ENCODE peak calls at places on chromosome 1, in four cellular contexts. Z, D, P and X are unnamed samples.

GRCh38 chr1:41394918-41395598 is 33.8 kb downstream of the FOXO6 start:
- DNase-seq in Z (no peak), D (no peak), P (no peak), X (no peak)

GRCh38 chr1:98005326-98006010 is 84.6 kb upstream of the DPYD start:
- DNase-seq in Z (no peak), D (peak; percentile 84), P (no peak), X (no peak)

GRCh38 chr1:8841395-8841794 is 24.0 kb upstream of the RERE start:
- DNase-seq in Z (no peak), D (no peak), P (no peak), X (no peak)

GRCh38 chr1:228287541-228288425 is 79.9 kb downstream of the OBSCN start:
- DNase-seq in Z (no peak), D (no peak), P (no peak), X (no peak)

GRCh38 chr1:6136516-6137220 is 43.5 kb downstream of the CHD5 start:
- DNase-seq in Z (no peak), D (no peak), P (no peak), X (no peak)

GRCh38 chr1:29260531-29260930 is 24.2 kb downstream of the PTPRU start:
- DNase-seq in Z (no peak), D (no peak), P (no peak), X (no peak)

GRCh38 chr1:77536813-77537212 is 145.6 kb downstream of the ZZZ3 start:
- DNase-seq in Z (no peak), D (peak; percentile 98), P (peak; percentile 95), X (peak; percentile 94)

GRCh38 chr1:165897326-165898303 is 70.2 kb downstream of the UCK2 start:
- DNase-seq in Z (no peak), D (no peak), P (peak; percentile 40), X (no peak)

DNA sequence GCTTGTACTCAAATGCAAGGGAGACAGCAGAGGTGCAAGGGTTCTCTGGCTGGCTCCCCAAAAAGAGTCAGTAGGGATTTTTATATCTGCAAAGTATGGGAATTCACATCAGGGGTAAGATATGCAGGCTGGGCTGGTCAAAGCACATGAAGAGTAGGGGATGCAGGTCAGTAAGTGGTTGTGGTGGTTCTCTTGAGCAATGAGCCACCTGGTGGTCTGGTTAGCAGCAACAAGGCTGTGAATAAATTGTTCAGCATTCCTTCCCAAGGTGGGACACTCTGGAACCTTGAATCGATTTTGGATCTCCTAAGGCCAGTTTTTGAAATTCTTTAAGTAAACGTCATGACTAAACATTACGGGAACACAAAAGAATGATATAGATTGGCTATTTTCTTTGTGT is 563.0 kb upstream of the NEGR1 start:
- DNase-seq in Z (no peak), D (peak; percentile 60), P (no peak), X (peak; percentile 5)
- TF ChIP-seq CTCF in Z (no peak), D (peak; percentile 68), P (peak; percentile 40), X (peak; percentile 38)

GRCh38 chr1:145845144-145845513 is 301 bp upstream of the NUDT17 start:
- DNase-seq in Z (no peak), D (no peak), P (no peak), X (no peak)

GRCh38 chr1:145846191-145846590 is 761 bp downstream of the NUDT17 start:
- DNase-seq in Z (no peak), D (peak; percentile 41), P (no peak), X (peak; percentile 9)

GRCh38 chr1:145849356-145850165 is 4.1 kb downstream of the NUDT17 start:
- DNase-seq in Z (no peak), D (no peak), P (no peak), X (no peak)

GRCh38 chr1:145847827-145848226 is 2.4 kb downstream of the NUDT17 start:
- DNase-seq in Z (no peak), D (no peak), P (no peak), X (no peak)

DNA sequence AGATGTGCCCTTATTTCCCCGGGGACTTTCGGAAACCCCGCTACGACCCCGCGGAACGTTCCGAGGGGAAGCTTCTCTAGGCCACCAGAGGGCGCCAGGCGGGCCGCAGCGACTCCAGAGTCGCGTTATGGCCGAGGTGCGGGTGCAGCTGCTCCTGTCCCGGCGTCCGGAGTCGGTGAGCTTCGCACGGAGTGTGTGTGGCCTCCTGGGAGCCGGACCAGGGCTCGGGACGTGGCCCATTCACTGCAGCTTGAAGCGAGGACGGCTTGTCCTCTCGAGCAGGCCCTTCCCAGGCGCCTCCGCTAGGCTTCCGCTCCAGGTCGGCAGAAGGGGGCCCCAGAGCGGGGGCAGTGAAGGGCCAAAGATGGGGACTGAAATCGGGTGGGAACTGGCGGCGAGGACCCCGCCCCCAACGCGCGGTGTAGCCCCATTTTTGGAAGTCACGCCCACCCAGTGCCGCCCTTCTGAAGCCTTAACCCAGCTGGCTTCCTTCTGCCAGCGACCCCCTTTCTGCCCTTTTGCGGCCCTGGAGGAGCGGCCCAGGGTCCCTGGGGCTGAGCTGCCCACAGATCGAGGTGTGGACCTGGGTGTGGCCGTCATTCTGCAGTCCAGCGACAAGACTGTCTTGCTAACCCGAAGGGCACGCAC is at the start of gene NUDT17:
- DNase-seq in Z (peak; percentile 81), D (peak; percentile 78), P (no peak), X (peak; percentile 24)
- H3K4me3 ChIP-seq in Z (peak within 1 kb of the TSS; percentile 58), D (peak within 1 kb of the TSS; percentile 66), P (peak within 1 kb of the TSS; percentile 45), X (peak within 1 kb of the TSS; percentile 56)

GRCh38 chr1:50968884-50969610 is 998 bp upstream of the CDKN2C start:
- DNase-seq in Z (peak; percentile 59), D (peak; percentile 29), P (no peak), X (no peak)
- TF ChIP-seq CTCF in Z (no peak), D (no peak), P (no peak), X (no peak)

GRCh38 chr1:61221642-61222041 is 139.3 kb downstream of the NFIA start:
- DNase-seq in Z (no peak), D (no peak), P (no peak), X (no peak)
- H3K4me3 ChIP-seq in Z (no peak overlapping the region), D (no peak overlapping the region), P (no peak overlapping the region), X (no peak overlapping the region)